ENCODE peak calls at places on chromosomes 3 and 15, in six cellular contexts. N is breast epithelium, P is AG09309, J is choroid plexus epithelial cell, V is foreskin fibroblast, T is cardiac muscle cell. L is an unnamed sample.

GRCh38 chr3:111863942-111864341 is 4.9 kb downstream of the PHLDB2 start:
- DNase-seq in N (no peak), T (no peak), V (no peak), P (no peak), J (no peak), L (no peak)

GRCh38 chr15:59420986-59421618 is 16.9 kb upstream of the FAM81A start:
- DNase-seq in P (no peak), J (peak), T (peak), N (no peak), V (peak), L (peak)

GRCh38 chr15:40618906-40619305 is 24.9 kb downstream of the KNL1 start:
- DNase-seq in P (no peak), V (no peak), T (no peak), N (no peak), J (no peak), L (no peak)

GRCh38 chr15:74655424-74655823 is 39.8 kb downstream of the CLK3 start:
- DNase-seq in N (no peak), J (no peak), V (peak), T (no peak), P (no peak), L (no peak)

GRCh38 chr3:41029356-41029755 is 169.9 kb upstream of the CTNNB1 start:
- DNase-seq in P (no peak), V (no peak), N (no peak), T (peak), J (peak), L (no peak)

GRCh38 chr15:101709466-101709865 is 14.8 kb downstream of the TARS3 start:
- DNase-seq in N (no peak), V (no peak), J (no peak), T (no peak), P (no peak), L (no peak)

GRCh38 chr15:78321041-78321570 is 19.0 kb upstream of the CRABP1 start:
- DNase-seq in V (no peak), J (no peak), N (no peak), P (no peak), T (no peak), L (no peak)

GRCh38 chr3:37259291-37259690 is 84.9 kb upstream of the LRRFIP2 start:
- DNase-seq in J (no peak), N (no peak), T (no peak), P (no peak), V (no peak), L (no peak)

GRCh38 chr3:40019371-40019770 is 210.0 kb downstream of the MYRIP start:
- DNase-seq in T (no peak), V (no peak), N (no peak), P (no peak), J (no peak), L (no peak)

GRCh38 chr3:134008630-134009156 is 21.0 kb downstream of the SLCO2A1 start:
- DNase-seq in T (peak), V (peak), J (peak), P (peak), N (no peak), L (no peak)

GRCh38 chr3:13574798-13575451 is 26.0 kb downstream of the FBLN2 start:
- DNase-seq in T (peak), P (no peak), N (no peak), J (peak), V (peak), L (no peak)

GRCh38 chr3:65412591-65412990 is 626.1 kb downstream of the MAGI1 start:
- DNase-seq in T (no peak), V (no peak), N (no peak), P (no peak), J (peak), L (peak)

GRCh38 chr3:25471081-25471768 is 43.2 kb downstream of the RARB start:
- DNase-seq in P (no peak), N (no peak), T (peak), V (no peak), J (peak), L (no peak)

GRCh38 chr15:63110428-63111026 is 11.1 kb upstream of the LACTB start:
- DNase-seq in V (no peak), J (no peak), T (no peak), N (no peak), P (no peak), L (no peak)

GRCh38 chr15:101320501-101321052 is 25.5 kb upstream of the SNRPA1 start:
- DNase-seq in T (peak), J (peak), P (no peak), N (no peak), V (peak), L (peak)

GRCh38 chr3:72143322-72143721 is 358.4 kb upstream of the PROK2 start:
- DNase-seq in N (no peak), T (peak), J (peak), V (peak), P (peak), L (no peak)

GRCh38 chr3:169662215-169663070 is 1.1 kb downstream of the MECOM start:
- DNase-seq in T (peak), J (peak), P (no peak), N (no peak), V (peak), L (peak)

GRCh38 chr3:43879166-43879565 is 188.4 kb downstream of the ABHD5 start:
- DNase-seq in P (no peak), N (no peak), J (peak), V (peak), T (no peak), L (peak)

GRCh38 chr3:52052831-52053306 is 3.5 kb downstream of the DUSP7 start:
- DNase-seq in T (peak), P (peak), J (peak), V (peak), N (peak), L (peak)

GRCh38 chr3:59424268-59425010 is 374.6 kb upstream of the CFAP20DC start:
- DNase-seq in N (no peak), V (peak), T (peak), P (peak), J (peak), L (no peak)

GRCh38 chr3:142353571-142353970 is 94.3 kb downstream of the XRN1 start:
- DNase-seq in J (peak), P (no peak), T (peak), N (no peak), V (peak), L (no peak)

GRCh38 chr15:98969126-98969735 is 38.4 kb downstream of the PGPEP1L start:
- DNase-seq in N (no peak), V (no peak), J (no peak), P (no peak), T (no peak), L (no peak)

GRCh38 chr3:56251343-56251945 is 216.8 kb downstream of the ERC2 start:
- DNase-seq in N (no peak), J (peak), V (peak), P (peak), T (peak), L (peak)

GRCh38 chr3:9976736-9977709 is 9.6 kb downstream of the EMC3 start:
- DNase-seq in V (peak), N (peak), T (peak), P (peak), J (peak), L (no peak)

GRCh38 chr15:101203607-101204006 is 48.2 kb downstream of the CHSY1 start:
- DNase-seq in P (no peak), T (no peak), N (no peak), J (no peak), V (no peak), L (no peak)

GRCh38 chr15:85804481-85805165 is 9.9 kb upstream of the KLHL25 start:
- DNase-seq in T (peak), V (no peak), N (no peak), P (no peak), J (peak), L (no peak)

GRCh38 chr15:75228787-75229186 is 27.1 kb downstream of the C15orf39 start:
- DNase-seq in N (no peak), J (no peak), V (no peak), T (no peak), P (no peak), L (no peak)

GRCh38 chr3:192651854-192652510 is 75.4 kb downstream of the FGF12 start:
- DNase-seq in N (no peak), J (no peak), P (no peak), V (no peak), T (no peak), L (no peak)

GRCh38 chr3:40583691-40584090 is 58.9 kb downstream of the ZNF621 start:
- DNase-seq in J (no peak), P (no peak), V (no peak), N (no peak), T (no peak), L (peak)

GRCh38 chr3:23877324-23877980 is 39.3 kb downstream of the NKIRAS1 start:
- DNase-seq in P (peak), J (peak), V (peak), T (peak), N (no peak), L (no peak)

GRCh38 chr3:131786386-131786785 is 248.4 kb downstream of the CPNE4 start:
- DNase-seq in T (no peak), N (no peak), V (no peak), J (no peak), P (no peak), L (no peak)

GRCh38 chr3:184770541-184770940 is 41.4 kb upstream of the VPS8 start:
- DNase-seq in T (no peak), J (no peak), N (no peak), V (no peak), P (no peak), L (no peak)

GRCh38 chr3:157077565-157077991 is 82.4 kb downstream of the CCNL1 start:
- DNase-seq in J (no peak), T (no peak), V (peak), N (no peak), P (no peak), L (peak)
- TF ChIP-seq CTCF in J (peak), T (no peak), V (peak), N (no peak), P (peak), L (no peak)

DNA sequence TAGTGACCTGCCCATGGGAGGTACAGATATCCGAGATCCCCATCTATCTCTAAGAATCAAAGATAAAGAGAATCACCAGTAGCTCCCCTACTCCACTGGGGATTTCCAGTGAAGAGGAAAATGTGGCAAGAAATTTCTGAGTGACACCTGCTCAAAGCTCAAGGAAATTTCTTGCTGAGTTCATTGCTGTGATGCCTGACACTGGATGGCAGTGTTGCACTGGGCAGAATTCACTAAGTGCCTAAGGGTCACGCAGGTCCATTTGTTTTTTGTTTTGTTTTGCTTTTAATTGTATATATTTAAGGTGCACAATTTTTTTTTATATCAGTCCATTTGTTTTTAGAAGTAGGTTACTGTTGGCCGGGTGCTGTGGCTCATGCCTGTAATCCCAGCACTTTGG is 109.5 kb upstream of the KCNAB1 start:
- DNase-seq in T (peak), N (no peak), J (no peak), P (no peak), V (peak), L (peak)
- TF ChIP-seq CTCF in T (peak), N (no peak), J (peak), P (peak), V (no peak), L (peak)

DNA sequence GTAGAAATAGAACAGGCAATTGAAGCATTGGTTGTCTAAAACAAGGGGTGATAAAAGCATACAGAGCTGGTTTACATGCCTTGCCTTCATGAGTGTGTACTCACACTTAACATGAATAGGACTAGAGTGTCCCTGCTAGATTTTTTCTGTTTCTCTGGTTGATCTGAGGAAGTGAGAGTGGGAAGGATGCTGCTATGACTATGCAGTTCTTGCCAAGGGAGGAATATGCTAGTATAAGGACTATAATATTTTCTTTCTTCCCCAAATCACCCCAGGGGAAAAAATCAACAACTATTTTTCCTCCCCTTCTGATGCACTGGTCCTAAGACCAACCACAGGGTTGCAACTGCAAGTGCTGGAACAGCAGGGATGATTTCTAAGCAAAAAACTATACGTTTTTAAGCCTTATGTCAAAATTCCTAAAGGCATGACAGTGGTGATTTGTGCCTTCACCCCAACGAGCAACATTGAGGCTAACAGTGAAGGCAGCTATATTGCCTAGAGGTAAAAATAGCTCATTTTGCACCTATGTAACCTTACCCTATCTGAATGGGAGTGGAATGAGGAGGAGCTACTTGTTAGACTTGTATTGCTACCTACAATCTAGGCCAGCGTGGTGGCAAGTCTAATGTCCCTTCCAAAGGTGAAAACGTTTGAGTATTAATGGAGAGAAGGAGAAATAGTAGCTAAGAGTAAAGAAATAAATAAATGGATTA is 33.5 kb upstream of the USP8 start:
- DNase-seq in P (no peak), J (no peak), T (no peak), N (no peak), V (no peak), L (no peak)
- TF ChIP-seq CTCF in P (no peak), J (no peak), T (no peak), N (no peak), V (no peak), L (no peak)

GRCh38 chr3:123011484-123011883 is 16.1 kb downstream of the SEMA5B start:
- DNase-seq in N (no peak), T (no peak), V (no peak), P (no peak), J (no peak), L (no peak)

GRCh38 chr3:123012652-123013051 is 14.9 kb downstream of the SEMA5B start:
- DNase-seq in T (no peak), P (no peak), V (no peak), N (no peak), J (no peak), L (no peak)

GRCh38 chr3:123019591-123019990 is 8.0 kb downstream of the SEMA5B start:
- DNase-seq in J (no peak), V (no peak), N (no peak), P (no peak), T (no peak), L (no peak)

GRCh38 chr3:123013876-123014275 is 13.7 kb downstream of the SEMA5B start:
- DNase-seq in P (no peak), T (no peak), N (no peak), J (no peak), V (no peak), L (no peak)

DNA sequence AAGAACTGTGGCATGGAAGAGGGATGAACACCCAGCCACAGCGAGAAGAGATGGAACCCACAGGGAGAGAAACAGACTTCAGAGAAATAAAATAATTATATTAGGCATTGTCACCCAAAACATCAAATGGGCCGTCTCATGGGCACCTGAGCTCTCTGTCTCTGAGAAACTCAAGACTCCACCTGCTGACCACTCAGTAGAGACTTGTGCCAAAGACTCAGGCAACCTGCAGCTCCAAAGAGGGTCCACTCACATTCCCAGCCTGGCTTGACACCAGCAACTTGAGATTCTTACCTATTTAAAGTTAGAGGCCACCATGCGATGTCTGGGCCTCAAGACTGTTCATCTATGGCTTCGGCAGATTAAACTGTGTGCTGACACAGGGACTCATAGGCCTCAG is 12.0 kb downstream of the SEMA5B start:
- DNase-seq in N (no peak), J (no peak), P (no peak), V (no peak), T (no peak), L (no peak)
- TF ChIP-seq CTCF in N (no peak), J (no peak), P (no peak), V (no peak), T (no peak), L (no peak)

GRCh38 chr15:64146041-64146440 is 5.5 kb upstream of the SNX22 start:
- DNase-seq in N (no peak), P (no peak), V (no peak), J (no peak), T (no peak), L (no peak)

GRCh38 chr15:64144192-64144564 is 7.4 kb upstream of the SNX22 start:
- DNase-seq in V (no peak), N (no peak), T (no peak), J (no peak), P (no peak), L (no peak)

GRCh38 chr15:64141798-64142512 is 9.6 kb upstream of the SNX22 start:
- DNase-seq in V (no peak), J (no peak), P (no peak), T (no peak), N (no peak), L (no peak)

GRCh38 chr15:64144565-64145281 is 6.8 kb upstream of the SNX22 start:
- DNase-seq in T (no peak), V (no peak), P (no peak), J (no peak), N (no peak), L (no peak)

GRCh38 chr15:64143276-64143675 is 8.3 kb upstream of the SNX22 start:
- DNase-seq in J (no peak), T (no peak), N (no peak), V (no peak), P (no peak), L (no peak)
- TF ChIP-seq CTCF in J (no peak), T (no peak), N (no peak), V (no peak), P (no peak), L (no peak)

L was measured in nephron progenitor cell.